ENCODE peak calls at places on chromosomes 12 and 14, in ten cellular contexts. B is AG10803; N is ureter; O is DMS 273 treated with DMSO at 0.1 percent for 48 hours; K is MCF 10A; Y is NCI-H2171; A is left colon; T is T-cell; Q is RCC 7860; Z is activated CD4-positive, alpha-beta T cell treated with anti-CD3 and anti-CD28 coated beads, Interleukin-2, amount 10 ng/mL, durations not matched to agents 7 days and 5 days. X is an unnamed sample.

GRCh38 chr12:193282-193681 is 20.7 kb downstream of the SLC6A12 start:
- DNase-seq in A (no peak), Q (no peak), K (peak), Z (no peak), B (no peak), N (no peak), Y (no peak), T (no peak), O (no peak), X (no peak)

GRCh38 chr14:56173360-56173922 is 55.2 kb downstream of the PELI2 start:
- DNase-seq in Q (no peak), T (no peak), Y (no peak), O (peak), N (no peak), Z (peak), K (no peak), A (no peak), B (no peak), X (no peak)

GRCh38 chr12:96989916-96990315 is 82.9 kb downstream of the NEDD1 start:
- DNase-seq in Y (peak), O (no peak), Q (no peak), T (no peak), K (peak), Z (peak), N (no peak), B (no peak), A (no peak), X (peak)

GRCh38 chr14:35553808-35554207 is 19.8 kb downstream of the INSM2 start:
- DNase-seq in A (no peak), K (no peak), N (no peak), Z (no peak), B (peak), T (no peak), Q (no peak), O (no peak), Y (no peak), X (no peak)

GRCh38 chr12:28582687-28583376 is 392.6 kb downstream of the CCDC91 start:
- DNase-seq in K (no peak), N (no peak), Q (no peak), O (no peak), B (no peak), T (no peak), Z (no peak), A (no peak), Y (no peak), X (no peak)

GRCh38 chr14:37588956-37589737 is 5.9 kb downstream of the FOXA1 start:
- DNase-seq in Q (no peak), Y (no peak), A (no peak), T (no peak), O (no peak), B (no peak), K (no peak), N (no peak), Z (no peak), X (no peak)

GRCh38 chr14:64910847-64911495 is 3.3 kb upstream of the CHURC1 start:
- DNase-seq in A (no peak), Z (no peak), T (no peak), B (peak), N (no peak), Y (peak), K (peak), O (no peak), Q (no peak), X (peak)

GRCh38 chr12:19761465-19761864 is 322.2 kb downstream of the AEBP2 start:
- DNase-seq in K (no peak), Y (no peak), Q (no peak), B (no peak), A (no peak), T (no peak), N (no peak), O (no peak), Z (no peak), X (peak)

GRCh38 chr12:65742481-65742971 is 81.8 kb upstream of the HMGA2 start:
- DNase-seq in K (no peak), B (peak), Q (no peak), O (no peak), A (no peak), T (no peak), Y (no peak), N (no peak), Z (no peak), X (no peak)

GRCh38 chr12:80802652-80803051 is 85.9 kb downstream of the MYF5 start:
- DNase-seq in B (no peak), Q (no peak), O (no peak), Z (no peak), N (no peak), Y (no peak), T (no peak), A (no peak), K (no peak), X (no peak)

GRCh38 chr12:105451798-105452197 is 121.3 kb downstream of the C12orf75 start:
- DNase-seq in O (no peak), T (no peak), A (no peak), K (no peak), Q (no peak), Z (no peak), Y (no peak), B (no peak), N (no peak), X (no peak)

GRCh38 chr12:51818567-51819300 is 29.8 kb downstream of the FIGNL2 start:
- DNase-seq in T (no peak), B (peak), K (peak), Z (no peak), Q (peak), O (peak), Y (no peak), A (no peak), N (no peak), X (no peak)

GRCh38 chr12:58443273-58443980 is 476.9 kb downstream of the LRIG3 start:
- DNase-seq in N (no peak), K (peak), Z (peak), A (no peak), Q (no peak), B (peak), O (no peak), Y (no peak), T (no peak), X (peak)

GRCh38 chr12:50505386-50505827 is 622 bp downstream of the DIP2B start:
- DNase-seq in O (no peak), Y (no peak), Z (peak), T (peak), B (peak), Q (no peak), K (peak), A (peak), N (peak), X (peak)

GRCh38 chr12:80598004-80598606 is 109.3 kb upstream of the MYF6 start:
- DNase-seq in Y (no peak), O (no peak), Z (no peak), K (peak), T (no peak), B (peak), A (no peak), N (no peak), Q (peak), X (no peak)

GRCh38 chr12:83462419-83462818 is 775.7 kb downstream of the TMTC2 start:
- DNase-seq in Y (no peak), K (no peak), B (no peak), N (no peak), A (no peak), T (no peak), Q (no peak), O (no peak), Z (no peak), X (peak)

GRCh38 chr12:5745251-5745888 is 199.7 kb downstream of the ANO2 start:
- DNase-seq in Y (peak), K (peak), O (no peak), Z (peak), Q (peak), T (peak), A (peak), B (peak), N (peak), X (peak)

GRCh38 chr12:59626382-59626781 is 30.6 kb downstream of the SLC16A7 start:
- DNase-seq in Y (no peak), K (peak), Q (peak), B (peak), T (no peak), N (no peak), Z (no peak), A (no peak), O (no peak), X (no peak)

GRCh38 chr12:120234643-120235368 is 30.7 kb downstream of the PXN start:
- DNase-seq in Y (peak), Q (peak), K (peak), T (no peak), N (peak), B (peak), Z (no peak), O (peak), A (peak), X (peak)